ENCODE peak calls at places on chromosomes 4 and X, in six cellular contexts. One of them, this sample, is unnamed.

GRCh38 chr4:3706565-3707422 is 59.4 kb upstream of the ADRA2C start:
- DNase-seq in NCI-H1436: no peak
- DNase-seq in H7: no peak
- DNase-seq in amniotic stem cell: no peak
- DNase-seq in AG20443: no peak
- DNase-seq in upper lobe of right lung: peak; percentile 37
- DNase-seq in this sample: no peak

GRCh38 chrX:150337026-150337425 is 26.1 kb upstream of the MAMLD1 start:
- DNase-seq in NCI-H1436: no peak
- DNase-seq in H7: no peak
- DNase-seq in amniotic stem cell: no peak
- DNase-seq in AG20443: no peak
- DNase-seq in upper lobe of right lung: no peak
- DNase-seq in this sample: no peak

GRCh38 chr4:95547708-95548471 is 883 bp downstream of the UNC5C start:
- DNase-seq in NCI-H1436: no peak
- DNase-seq in H7: peak; percentile 42
- DNase-seq in amniotic stem cell: no peak
- DNase-seq in AG20443: peak; percentile 18
- DNase-seq in upper lobe of right lung: no peak
- DNase-seq in this sample: no peak

GRCh38 chrX:114717921-114718320 is 134.0 kb downstream of the HTR2C start:
- DNase-seq in NCI-H1436: no peak
- DNase-seq in H7: peak; percentile 7
- DNase-seq in amniotic stem cell: no peak
- DNase-seq in AG20443: no peak
- DNase-seq in upper lobe of right lung: no peak
- DNase-seq in this sample: no peak

GRCh38 chr4:174714393-174715211 is 114.4 kb downstream of the GLRA3 start:
- DNase-seq in NCI-H1436: no peak
- DNase-seq in H7: peak; percentile 63
- DNase-seq in amniotic stem cell: peak; percentile 24
- DNase-seq in AG20443: peak; percentile 65
- DNase-seq in upper lobe of right lung: no peak
- DNase-seq in this sample: peak; percentile 17

GRCh38 chr4:113636877-113637276 is 124.7 kb downstream of the CAMK2D start:
- DNase-seq in NCI-H1436: no peak
- DNase-seq in H7: no peak
- DNase-seq in amniotic stem cell: no peak
- DNase-seq in AG20443: peak; percentile 20
- DNase-seq in upper lobe of right lung: no peak
- DNase-seq in this sample: no peak

GRCh38 chr4:74933562-74934015 is 673 bp downstream of the PARM1 start:
- DNase-seq in NCI-H1436: no peak
- DNase-seq in H7: peak; percentile 47
- DNase-seq in amniotic stem cell: no peak
- DNase-seq in AG20443: peak; percentile 16
- DNase-seq in upper lobe of right lung: peak; percentile 67
- DNase-seq in this sample: no peak

GRCh38 chr4:71004281-71004851 is 10.9 kb downstream of the DCK start:
- DNase-seq in NCI-H1436: no peak
- DNase-seq in H7: no peak
- DNase-seq in amniotic stem cell: no peak
- DNase-seq in AG20443: no peak
- DNase-seq in upper lobe of right lung: no peak
- DNase-seq in this sample: no peak

GRCh38 chrX:31580227-31580626 is 508.4 kb upstream of the FTHL17 start:
- DNase-seq in NCI-H1436: no peak
- DNase-seq in H7: no peak
- DNase-seq in amniotic stem cell: no peak
- DNase-seq in AG20443: no peak
- DNase-seq in upper lobe of right lung: no peak
- DNase-seq in this sample: no peak